ENCODE peak calls at places on chromosomes 6 and 20, in six cellular contexts. S, M, W, G, Q and V are unnamed samples. For H3K4me1, the result is how much of the 10 kb centered on the place peaks cover.

GRCh38 chr20:35979528-35979927 is 11.1 kb downstream of the CNBD2 start:
- DNase-seq in S (no peak), M (no peak), W (no peak), G (no peak), Q (no peak), V (no peak)

GRCh38 chr20:36093025-36093803 is 61.3 kb upstream of the EPB41L1 start:
- DNase-seq in S (peak), M (peak), W (peak), G (peak), Q (peak), V (peak)

GRCh38 chr6:35213824-35214756 is at the start of gene SCUBE3:
- DNase-seq in S (peak), M (no peak), W (peak), G (no peak), Q (peak), V (peak)

GRCh38 chr6:34065470-34066283 is 80.2 kb downstream of the GRM4 start:
- DNase-seq in S (peak), M (no peak), W (no peak), G (no peak), Q (peak), V (no peak)

GRCh38 chr6:3911130-3911529 is 62.0 kb downstream of the FAM50B start:
- DNase-seq in S (no peak), M (no peak), W (no peak), G (no peak), Q (no peak), V (no peak)

GRCh38 chr6:89298680-89299450 is 16.2 kb downstream of the GABRR2 start:
- DNase-seq in S (peak), M (no peak), W (no peak), G (no peak), Q (no peak), V (no peak)

GRCh38 chr6:145508107-145508506 is 227.2 kb downstream of the EPM2A start:
- DNase-seq in S (peak), M (no peak), W (no peak), G (no peak), Q (no peak), V (no peak)

GRCh38 chr6:39137235-39137634 is 22.2 kb upstream of the SAYSD1 start:
- DNase-seq in S (peak), M (no peak), W (no peak), G (no peak), Q (no peak), V (no peak)

GRCh38 chr6:116221067-116221466 is 32.8 kb downstream of the TSPYL4 start:
- DNase-seq in S (peak), M (no peak), W (no peak), G (no peak), Q (no peak), V (no peak)

GRCh38 chr20:58852559-58853271 is at the start of gene GNAS:
- DNase-seq in S (peak), M (no peak), W (peak), G (peak), Q (peak), V (peak)

GRCh38 chr20:39661833-39662232 is 699.7 kb downstream of the DHX35 start:
- DNase-seq in S (peak), M (no peak), W (no peak), G (no peak), Q (no peak), V (no peak)

GRCh38 chr6:12265795-12266194 is 24.4 kb upstream of the EDN1 start:
- DNase-seq in S (peak), M (no peak), W (no peak), G (no peak), Q (no peak), V (no peak)

GRCh38 chr6:105981002-105981887 is 104.9 kb upstream of the PRDM1 start:
- DNase-seq in S (no peak), M (no peak), W (no peak), G (peak), Q (peak), V (peak)

GRCh38 chr6:39018103-39018502 is 30.5 kb upstream of the GLP1R start:
- DNase-seq in S (no peak), M (no peak), W (no peak), G (no peak), Q (no peak), V (no peak)

GRCh38 chr20:41426976-41427375 is 60.4 kb upstream of the EMILIN3 start:
- DNase-seq in S (no peak), M (no peak), W (no peak), G (no peak), Q (no peak), V (no peak)

GRCh38 chr6:136921936-136922679 is at the start of gene SLC35D3:
- DNase-seq in S (peak), M (no peak), W (no peak), G (peak), Q (no peak), V (no peak)

GRCh38 chr6:28747631-28748157 is 176.1 kb downstream of the TRIM27 start:
- DNase-seq in S (peak), M (no peak), W (no peak), G (no peak), Q (no peak), V (no peak)

GRCh38 chr6:2969549-2969948 is 1.8 kb downstream of the SERPINB6 start:
- DNase-seq in S (no peak), M (no peak), W (no peak), G (no peak), Q (no peak), V (no peak)

GRCh38 chr6:139369568-139370046 is 4.8 kb downstream of the CITED2 start:
- DNase-seq in S (peak), M (no peak), W (no peak), G (no peak), Q (no peak), V (no peak)

GRCh38 chr20:36499723-36500501 is 41.4 kb upstream of the MYL9 start:
- DNase-seq in S (no peak), M (no peak), W (no peak), G (no peak), Q (no peak), V (no peak)

GRCh38 chr6:4319992-4320683 is 184.8 kb upstream of the ECI2 start:
- DNase-seq in S (peak), M (no peak), W (no peak), G (no peak), Q (no peak), V (no peak)

GRCh38 chr6:42450314-42451145 is 1.2 kb downstream of the TRERF1 start:
- DNase-seq in S (peak), M (no peak), W (no peak), G (no peak), Q (no peak), V (no peak)

GRCh38 chr6:71203211-71203610 is 85.4 kb upstream of the OGFRL1 start:
- DNase-seq in S (no peak), M (no peak), W (no peak), G (no peak), Q (no peak), V (no peak)

GRCh38 chr6:168528457-168529095 is 87.6 kb downstream of the SMOC2 start:
- DNase-seq in S (peak), M (no peak), W (no peak), G (no peak), Q (no peak), V (no peak)

GRCh38 chr6:26217714-26218075 is 130.5 kb downstream of the HFE start:
- DNase-seq in S (peak), M (no peak), W (no peak), G (no peak), Q (no peak), V (no peak)

GRCh38 chr20:41734506-41734945 is 116.3 kb upstream of the CHD6 start:
- DNase-seq in S (peak), M (no peak), W (no peak), G (no peak), Q (no peak), V (no peak)

GRCh38 chr6:132765560-132765959 is 7.9 kb upstream of the VNN2 start:
- DNase-seq in S (no peak), M (no peak), W (no peak), G (no peak), Q (no peak), V (no peak)

GRCh38 chr6:160347259-160348208 is 644 bp upstream of the SLC22A3 start:
- DNase-seq in S (no peak), M (no peak), W (peak), G (peak), Q (no peak), V (no peak)

GRCh38 chr6:148530394-148530923 is 187.8 kb downstream of the SASH1 start:
- DNase-seq in S (peak), M (no peak), W (no peak), G (no peak), Q (no peak), V (no peak)

GRCh38 chr6:78967191-78967590 is 99.8 kb downstream of the IRAK1BP1 start:
- DNase-seq in S (no peak), M (no peak), W (no peak), G (no peak), Q (no peak), V (no peak)

DNA sequence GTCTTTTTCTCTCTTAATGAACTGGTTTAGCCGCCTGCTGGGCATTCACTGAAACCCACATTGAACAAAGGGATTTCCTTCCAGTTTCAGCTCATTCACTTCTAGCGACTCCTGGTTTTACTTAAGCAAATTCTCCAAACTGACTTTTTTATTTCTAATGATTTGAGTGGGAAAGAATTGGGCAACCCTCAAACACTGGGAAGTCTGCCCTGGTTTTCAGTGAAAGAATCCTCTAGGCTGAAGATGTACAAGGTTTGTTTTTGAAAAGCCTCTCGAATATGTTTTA is 45.5 kb downstream of the PLAGL1 start:
- DNase-seq in S (peak), M (no peak), W (no peak), G (no peak), Q (no peak), V (no peak)
- H3K4me1 ChIP-seq in S (under half), M (under half), W (under half), G (under half), Q (under half), V (under half)

DNA sequence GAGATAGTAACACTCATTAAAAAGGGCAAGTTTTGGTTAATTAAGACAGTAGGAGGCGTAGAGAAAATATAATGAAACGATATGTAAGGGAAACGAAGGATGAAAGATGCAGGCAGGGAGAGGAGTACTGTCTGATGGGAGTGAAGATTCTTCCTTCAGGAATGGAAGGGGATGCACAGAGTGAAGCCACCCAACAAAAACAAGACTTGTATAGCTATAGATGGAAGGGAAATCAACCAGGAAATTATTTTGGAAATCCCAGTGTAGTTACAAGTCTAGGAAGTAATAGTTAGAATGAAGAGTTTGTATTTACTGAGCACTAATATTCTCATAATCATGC is 19.7 kb upstream of the HLA-DRB1 start:
- DNase-seq in S (no peak), M (no peak), W (no peak), G (no peak), Q (no peak), V (no peak)
- H3K4me1 ChIP-seq in S (under half), M (under half), W (under half), G (under half), Q (under half), V (under half)

GRCh38 chr6:36971926-36972673 is 13.9 kb downstream of the MTCH1 start:
- DNase-seq in S (no peak), M (no peak), W (no peak), G (no peak), Q (no peak), V (no peak)
- H3K4me1 ChIP-seq in S (half or more), M (under half), W (under half), G (under half), Q (half or more), V (under half)

GRCh38 chr6:157832250-157832967 is 9.4 kb downstream of the SNX9 start:
- DNase-seq in S (peak), M (no peak), W (no peak), G (no peak), Q (no peak), V (no peak)
- H3K4me1 ChIP-seq in S (under half), M (under half), W (under half), G (half or more), Q (half or more), V (under half)

GRCh38 chr6:44053760-44054556 is 73.3 kb downstream of the MRPL14 start:
- DNase-seq in S (peak), M (no peak), W (no peak), G (peak), Q (no peak), V (peak)
- H3K4me1 ChIP-seq in S (under half), M (under half), W (under half), G (half or more), Q (half or more), V (under half)

GRCh38 chr20:10665791-10666190 is 8.0 kb downstream of the JAG1 start:
- DNase-seq in S (peak), M (no peak), W (no peak), G (no peak), Q (no peak), V (no peak)

GRCh38 chr20:10668677-10669368 is 5.0 kb downstream of the JAG1 start:
- DNase-seq in S (no peak), M (no peak), W (no peak), G (no peak), Q (no peak), V (no peak)

GRCh38 chr20:10667560-10668167 is 6.1 kb downstream of the JAG1 start:
- DNase-seq in S (no peak), M (no peak), W (no peak), G (no peak), Q (no peak), V (no peak)

GRCh38 chr20:10666221-10667076 is 7.3 kb downstream of the JAG1 start:
- DNase-seq in S (no peak), M (no peak), W (no peak), G (no peak), Q (no peak), V (peak)

GRCh38 chr20:10667077-10667401 is 6.8 kb downstream of the JAG1 start:
- DNase-seq in S (no peak), M (no peak), W (no peak), G (peak), Q (no peak), V (peak)
- H3K4me1 ChIP-seq in S (half or more), M (under half), W (under half), G (under half), Q (half or more), V (under half)